ENCODE peak calls at places on chromosomes 5 and 9, in nine cellular contexts. One of them, this sample, is unnamed.

GRCh38 chr9:33041459-33042188 is 16.6 kb downstream of the DNAJA1 start:
- DNase-seq in astrocyte of the spinal cord: no peak
- DNase-seq in OCI-LY7: no peak
- DNase-seq in GM06990: no peak
- DNase-seq in AG10803: peak
- DNase-seq in AG04449: no peak
- DNase-seq in AG04450: no peak
- DNase-seq in uterus: no peak
- DNase-seq in endodermal cell: no peak
- DNase-seq in this sample: no peak

GRCh38 chr9:124795881-124796415 is 19.0 kb downstream of the OLFML2A start:
- DNase-seq in OCI-LY7: no peak
- DNase-seq in AG10803: peak
- DNase-seq in AG04450: no peak
- DNase-seq in AG04449: no peak
- DNase-seq in GM06990: no peak
- DNase-seq in astrocyte of the spinal cord: peak
- DNase-seq in endodermal cell: no peak
- DNase-seq in uterus: no peak
- DNase-seq in this sample: no peak

GRCh38 chr5:174798411-174798930 is 74.1 kb downstream of the MSX2 start:
- DNase-seq in endodermal cell: no peak
- DNase-seq in AG04450: no peak
- DNase-seq in OCI-LY7: no peak
- DNase-seq in GM06990: no peak
- DNase-seq in uterus: no peak
- DNase-seq in astrocyte of the spinal cord: no peak
- DNase-seq in AG10803: no peak
- DNase-seq in AG04449: no peak
- DNase-seq in this sample: no peak

GRCh38 chr9:18811171-18811570 is 221.8 kb downstream of the SAXO1 start:
- DNase-seq in endodermal cell: no peak
- DNase-seq in AG10803: no peak
- DNase-seq in AG04450: no peak
- DNase-seq in astrocyte of the spinal cord: no peak
- DNase-seq in OCI-LY7: no peak
- DNase-seq in uterus: no peak
- DNase-seq in GM06990: no peak
- DNase-seq in AG04449: no peak
- DNase-seq in this sample: no peak

GRCh38 chr9:37669232-37669631 is 18.5 kb downstream of the FRMPD1 start:
- DNase-seq in uterus: no peak
- DNase-seq in GM06990: no peak
- DNase-seq in AG04450: no peak
- DNase-seq in astrocyte of the spinal cord: no peak
- DNase-seq in AG04449: no peak
- DNase-seq in OCI-LY7: no peak
- DNase-seq in AG10803: no peak
- DNase-seq in endodermal cell: peak
- DNase-seq in this sample: no peak

GRCh38 chr9:73183917-73184861 is 32.5 kb downstream of the ANXA1 start:
- DNase-seq in astrocyte of the spinal cord: no peak
- DNase-seq in AG10803: peak
- DNase-seq in uterus: no peak
- DNase-seq in AG04449: no peak
- DNase-seq in AG04450: peak
- DNase-seq in GM06990: no peak
- DNase-seq in endodermal cell: no peak
- DNase-seq in OCI-LY7: peak
- DNase-seq in this sample: peak

GRCh38 chr5:135225856-135226560 is 173.0 kb downstream of the MACROH2A1 start:
- DNase-seq in AG10803: no peak
- DNase-seq in AG04449: no peak
- DNase-seq in AG04450: no peak
- DNase-seq in endodermal cell: no peak
- DNase-seq in OCI-LY7: no peak
- DNase-seq in uterus: no peak
- DNase-seq in GM06990: no peak
- DNase-seq in astrocyte of the spinal cord: no peak
- DNase-seq in this sample: no peak

GRCh38 chr9:120982851-120983250 is 56.3 kb upstream of the TRAF1 start:
- DNase-seq in astrocyte of the spinal cord: no peak
- DNase-seq in AG10803: peak
- DNase-seq in uterus: no peak
- DNase-seq in endodermal cell: no peak
- DNase-seq in AG04449: no peak
- DNase-seq in GM06990: no peak
- DNase-seq in AG04450: peak
- DNase-seq in OCI-LY7: no peak
- DNase-seq in this sample: no peak

GRCh38 chr5:132489871-132490483 is 596 bp downstream of the IRF1 start:
- DNase-seq in AG04450: no peak
- DNase-seq in astrocyte of the spinal cord: peak
- DNase-seq in OCI-LY7: peak
- DNase-seq in AG04449: no peak
- DNase-seq in uterus: peak
- DNase-seq in endodermal cell: peak
- DNase-seq in GM06990: no peak
- DNase-seq in AG10803: peak
- DNase-seq in this sample: no peak

GRCh38 chr9:9061599-9061998 is 1262.0 kb upstream of the DMAC1 start:
- DNase-seq in uterus: no peak
- DNase-seq in astrocyte of the spinal cord: no peak
- DNase-seq in OCI-LY7: no peak
- DNase-seq in AG10803: no peak
- DNase-seq in GM06990: no peak
- DNase-seq in endodermal cell: no peak
- DNase-seq in AG04449: no peak
- DNase-seq in AG04450: no peak
- DNase-seq in this sample: no peak

GRCh38 chr9:117535439-117535838 is 120.6 kb upstream of the ASTN2 start:
- DNase-seq in AG04450: no peak
- DNase-seq in endodermal cell: peak
- DNase-seq in astrocyte of the spinal cord: no peak
- DNase-seq in AG10803: no peak
- DNase-seq in uterus: no peak
- DNase-seq in OCI-LY7: no peak
- DNase-seq in GM06990: no peak
- DNase-seq in AG04449: no peak
- DNase-seq in this sample: no peak
- TF ChIP-seq CTCF in AG04450: no peak
- TF ChIP-seq CTCF in endodermal cell: peak
- TF ChIP-seq CTCF in astrocyte of the spinal cord: no peak
- TF ChIP-seq CTCF in AG10803: no peak
- TF ChIP-seq CTCF in uterus: no peak
- TF ChIP-seq CTCF in OCI-LY7: no peak
- TF ChIP-seq CTCF in GM06990: no peak
- TF ChIP-seq CTCF in AG04449: no peak
- TF ChIP-seq CTCF in this sample: no peak

DNA sequence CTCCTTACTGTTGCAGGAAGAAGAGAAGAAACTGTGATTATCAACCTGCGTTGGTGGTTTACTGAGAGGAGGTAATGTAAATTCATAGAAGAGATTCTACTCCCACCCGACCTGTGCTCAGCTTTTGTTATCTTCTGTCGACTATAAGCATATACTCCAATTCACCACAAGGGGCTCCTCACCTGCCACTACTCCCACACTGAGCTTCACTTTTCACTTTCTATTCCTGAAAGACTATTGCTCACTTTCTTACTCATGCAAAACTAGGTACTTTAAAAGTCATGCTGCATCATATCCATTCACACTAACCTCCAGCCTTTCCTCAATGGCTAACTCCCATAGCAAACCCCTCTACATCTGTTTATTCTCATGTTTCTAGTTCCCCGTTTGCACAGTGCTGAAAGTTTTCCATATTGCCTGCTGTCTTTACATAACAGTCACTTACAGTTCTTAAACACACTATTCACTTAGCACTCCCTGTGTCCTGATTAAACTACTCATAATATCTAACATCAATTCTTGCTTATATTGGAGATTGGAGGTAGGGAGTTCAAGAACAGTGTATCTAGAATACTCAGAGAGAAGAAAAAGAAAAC is 1062.6 kb downstream of the NR2F1-AS1 start:
- DNase-seq in endodermal cell: peak
- DNase-seq in AG04449: no peak
- DNase-seq in AG04450: peak
- DNase-seq in GM06990: no peak
- DNase-seq in uterus: no peak
- DNase-seq in OCI-LY7: peak
- DNase-seq in astrocyte of the spinal cord: peak
- DNase-seq in AG10803: peak
- DNase-seq in this sample: peak
- H3K4me3 ChIP-seq in endodermal cell: no peak
- H3K4me3 ChIP-seq in AG04449: no peak
- H3K4me3 ChIP-seq in AG04450: no peak
- H3K4me3 ChIP-seq in GM06990: no peak
- H3K4me3 ChIP-seq in uterus: no peak
- H3K4me3 ChIP-seq in OCI-LY7: no peak
- H3K4me3 ChIP-seq in astrocyte of the spinal cord: no peak
- H3K4me3 ChIP-seq in AG10803: no peak
- H3K4me3 ChIP-seq in this sample: no peak

GRCh38 chr9:71490810-71491209 is 277.5 kb downstream of the CEMIP2 start:
- DNase-seq in AG04450: no peak
- DNase-seq in GM06990: no peak
- DNase-seq in AG04449: no peak
- DNase-seq in OCI-LY7: no peak
- DNase-seq in astrocyte of the spinal cord: no peak
- DNase-seq in endodermal cell: no peak
- DNase-seq in uterus: no peak
- DNase-seq in AG10803: no peak
- DNase-seq in this sample: no peak

GRCh38 chr9:71483457-71483856 is 284.9 kb downstream of the CEMIP2 start:
- DNase-seq in AG04449: no peak
- DNase-seq in OCI-LY7: no peak
- DNase-seq in AG10803: no peak
- DNase-seq in astrocyte of the spinal cord: no peak
- DNase-seq in AG04450: no peak
- DNase-seq in endodermal cell: no peak
- DNase-seq in GM06990: no peak
- DNase-seq in uterus: no peak
- DNase-seq in this sample: no peak

GRCh38 chr9:71485306-71485705 is 283.0 kb downstream of the CEMIP2 start:
- DNase-seq in uterus: no peak
- DNase-seq in AG04450: no peak
- DNase-seq in astrocyte of the spinal cord: no peak
- DNase-seq in OCI-LY7: no peak
- DNase-seq in GM06990: no peak
- DNase-seq in endodermal cell: no peak
- DNase-seq in AG10803: no peak
- DNase-seq in AG04449: no peak
- DNase-seq in this sample: no peak

GRCh38 chr9:71487046-71487445 is 281.3 kb downstream of the CEMIP2 start:
- DNase-seq in AG04450: no peak
- DNase-seq in OCI-LY7: no peak
- DNase-seq in endodermal cell: peak
- DNase-seq in GM06990: no peak
- DNase-seq in AG10803: peak
- DNase-seq in astrocyte of the spinal cord: no peak
- DNase-seq in AG04449: no peak
- DNase-seq in uterus: no peak
- DNase-seq in this sample: no peak
- TF ChIP-seq CTCF in AG04450: no peak
- TF ChIP-seq CTCF in OCI-LY7: no peak
- TF ChIP-seq CTCF in endodermal cell: peak
- TF ChIP-seq CTCF in GM06990: no peak
- TF ChIP-seq CTCF in AG10803: peak
- TF ChIP-seq CTCF in astrocyte of the spinal cord: no peak
- TF ChIP-seq CTCF in AG04449: no peak
- TF ChIP-seq CTCF in uterus: no peak
- TF ChIP-seq CTCF in this sample: no peak

DNA sequence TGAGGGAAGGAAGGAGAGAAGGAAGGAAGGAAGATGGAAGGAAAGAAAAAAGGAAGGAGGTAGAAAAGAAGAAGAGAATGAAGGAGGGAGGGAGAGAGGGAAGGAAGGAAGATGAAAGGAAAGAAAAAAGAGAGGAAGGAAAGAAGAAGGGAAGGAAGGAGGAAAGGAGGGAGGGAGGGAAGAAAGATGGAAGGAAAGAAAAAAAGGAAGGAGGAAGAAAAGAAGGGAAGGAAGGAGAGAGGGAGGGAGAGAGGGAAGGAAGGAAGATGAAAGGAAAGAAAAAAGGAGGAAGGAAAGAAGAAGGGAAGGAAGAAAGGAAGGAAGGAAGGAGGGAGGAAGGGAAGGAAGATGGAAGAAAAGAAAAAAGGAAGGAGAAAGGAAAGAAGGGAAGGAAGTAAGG is 184.4 kb upstream of the TRIM32 start:
- DNase-seq in AG04449: no peak
- DNase-seq in OCI-LY7: no peak
- DNase-seq in astrocyte of the spinal cord: no peak
- DNase-seq in uterus: no peak
- DNase-seq in AG10803: no peak
- DNase-seq in AG04450: no peak
- DNase-seq in endodermal cell: no peak
- DNase-seq in GM06990: no peak
- DNase-seq in this sample: no peak
- H3K4me3 ChIP-seq in AG04449: no peak
- H3K4me3 ChIP-seq in OCI-LY7: no peak
- H3K4me3 ChIP-seq in astrocyte of the spinal cord: no peak
- H3K4me3 ChIP-seq in uterus: no peak
- H3K4me3 ChIP-seq in AG10803: no peak
- H3K4me3 ChIP-seq in AG04450: no peak
- H3K4me3 ChIP-seq in endodermal cell: no peak
- H3K4me3 ChIP-seq in GM06990: no peak
- H3K4me3 ChIP-seq in this sample: no peak

GRCh38 chr5:168820776-168821302 is 241.7 kb upstream of the PANK3 start:
- DNase-seq in uterus: no peak
- DNase-seq in AG10803: no peak
- DNase-seq in GM06990: no peak
- DNase-seq in AG04449: no peak
- DNase-seq in endodermal cell: no peak
- DNase-seq in OCI-LY7: no peak
- DNase-seq in astrocyte of the spinal cord: no peak
- DNase-seq in AG04450: no peak
- DNase-seq in this sample: no peak
- TF ChIP-seq CTCF in uterus: no peak
- TF ChIP-seq CTCF in AG10803: no peak
- TF ChIP-seq CTCF in GM06990: no peak
- TF ChIP-seq CTCF in AG04449: no peak
- TF ChIP-seq CTCF in endodermal cell: no peak
- TF ChIP-seq CTCF in OCI-LY7: no peak
- TF ChIP-seq CTCF in astrocyte of the spinal cord: no peak
- TF ChIP-seq CTCF in AG04450: no peak
- TF ChIP-seq CTCF in this sample: no peak

GRCh38 chr9:79574166-79574565 is 2.4 kb downstream of the TLE4 start:
- DNase-seq in AG04449: no peak
- DNase-seq in AG04450: no peak
- DNase-seq in GM06990: no peak
- DNase-seq in AG10803: no peak
- DNase-seq in OCI-LY7: no peak
- DNase-seq in uterus: no peak
- DNase-seq in endodermal cell: no peak
- DNase-seq in astrocyte of the spinal cord: no peak
- DNase-seq in this sample: no peak
- H3K4me3 ChIP-seq in AG04449: peak
- H3K4me3 ChIP-seq in AG04450: peak
- H3K4me3 ChIP-seq in GM06990: peak
- H3K4me3 ChIP-seq in AG10803: peak
- H3K4me3 ChIP-seq in OCI-LY7: peak
- H3K4me3 ChIP-seq in uterus: peak
- H3K4me3 ChIP-seq in endodermal cell: peak
- H3K4me3 ChIP-seq in astrocyte of the spinal cord: peak
- H3K4me3 ChIP-seq in this sample: peak